ENCODE peak calls at places on chromosomes 7 and 10, in six cellular contexts. One of them, this sample, is unnamed.

GRCh38 chr10:36375107-36375506 is 733.0 kb upstream of the FZD8 start:
- DNase-seq in K562: no peak
- DNase-seq in colonic mucosa: no peak
- DNase-seq in GM23338: no peak
- DNase-seq in H9: no peak
- DNase-seq in AG04450: no peak
- DNase-seq in this sample: no peak

GRCh38 chr7:155169081-155169480 is 99.0 kb downstream of the HTR5A start:
- DNase-seq in K562: no peak
- DNase-seq in colonic mucosa: no peak
- DNase-seq in GM23338: no peak
- DNase-seq in H9: no peak
- DNase-seq in AG04450: no peak
- DNase-seq in this sample: no peak

GRCh38 chr7:149207324-149208035 is 12.1 kb downstream of the ZNF282 start:
- DNase-seq in K562: no peak
- DNase-seq in colonic mucosa: no peak
- DNase-seq in GM23338: no peak
- DNase-seq in H9: no peak
- DNase-seq in AG04450: no peak
- DNase-seq in this sample: no peak

GRCh38 chr10:125023862-125024495 is 82.1 kb downstream of the ZRANB1 start:
- DNase-seq in K562: no peak
- DNase-seq in colonic mucosa: peak
- DNase-seq in GM23338: no peak
- DNase-seq in H9: no peak
- DNase-seq in AG04450: no peak
- DNase-seq in this sample: no peak

GRCh38 chr7:100900978-100901377 is 5.3 kb upstream of the ACHE start:
- DNase-seq in K562: no peak
- DNase-seq in colonic mucosa: no peak
- DNase-seq in GM23338: no peak
- DNase-seq in H9: no peak
- DNase-seq in AG04450: no peak
- DNase-seq in this sample: no peak

GRCh38 chr10:103238506-103239252 is 7.0 kb upstream of the RPEL1 start:
- DNase-seq in K562: no peak
- DNase-seq in colonic mucosa: peak
- DNase-seq in GM23338: peak
- DNase-seq in H9: peak
- DNase-seq in AG04450: peak
- DNase-seq in this sample: no peak

GRCh38 chr7:154231732-154232131 is 179.5 kb downstream of the DPP6 start:
- DNase-seq in K562: peak
- DNase-seq in colonic mucosa: no peak
- DNase-seq in GM23338: no peak
- DNase-seq in H9: peak
- DNase-seq in AG04450: no peak
- DNase-seq in this sample: peak

GRCh38 chr10:126421745-126422144 is 33.5 kb upstream of the ADAM12 start:
- DNase-seq in K562: no peak
- DNase-seq in colonic mucosa: no peak
- DNase-seq in GM23338: no peak
- DNase-seq in H9: no peak
- DNase-seq in AG04450: peak
- DNase-seq in this sample: no peak

GRCh38 chr7:94324380-94325120 is 70.1 kb upstream of the COL1A2 start:
- DNase-seq in K562: no peak
- DNase-seq in colonic mucosa: no peak
- DNase-seq in GM23338: no peak
- DNase-seq in H9: no peak
- DNase-seq in AG04450: no peak
- DNase-seq in this sample: no peak

GRCh38 chr7:55449205-55449991 is 84.3 kb downstream of the LANCL2 start:
- DNase-seq in K562: no peak
- DNase-seq in colonic mucosa: no peak
- DNase-seq in GM23338: peak
- DNase-seq in H9: no peak
- DNase-seq in AG04450: no peak
- DNase-seq in this sample: no peak

GRCh38 chr7:120833551-120833950 is 24.4 kb downstream of the TSPAN12 start:
- DNase-seq in K562: no peak
- DNase-seq in colonic mucosa: no peak
- DNase-seq in GM23338: no peak
- DNase-seq in H9: no peak
- DNase-seq in AG04450: no peak
- DNase-seq in this sample: no peak

GRCh38 chr7:14407246-14408015 is 418.0 kb upstream of the ETV1 start:
- DNase-seq in K562: no peak
- DNase-seq in colonic mucosa: no peak
- DNase-seq in GM23338: no peak
- DNase-seq in H9: no peak
- DNase-seq in AG04450: no peak
- DNase-seq in this sample: no peak

GRCh38 chr7:115116773-115117715 is 195.2 kb downstream of the MDFIC start:
- DNase-seq in K562: no peak
- DNase-seq in colonic mucosa: no peak
- DNase-seq in GM23338: no peak
- DNase-seq in H9: no peak
- DNase-seq in AG04450: no peak
- DNase-seq in this sample: no peak

GRCh38 chr7:1355568-1356340 is 103.5 kb downstream of the MICALL2 start:
- DNase-seq in K562: no peak
- DNase-seq in colonic mucosa: peak
- DNase-seq in GM23338: no peak
- DNase-seq in H9: no peak
- DNase-seq in AG04450: no peak
- DNase-seq in this sample: no peak

GRCh38 chr10:44961931-44962750 is 2.5 kb downstream of the RASSF4 start:
- DNase-seq in K562: no peak
- DNase-seq in colonic mucosa: peak
- DNase-seq in GM23338: no peak
- DNase-seq in H9: peak
- DNase-seq in AG04450: no peak
- DNase-seq in this sample: no peak

GRCh38 chr7:26144681-26145080 is 7.3 kb upstream of the NFE2L3 start:
- DNase-seq in K562: no peak
- DNase-seq in colonic mucosa: no peak
- DNase-seq in GM23338: no peak
- DNase-seq in H9: no peak
- DNase-seq in AG04450: no peak
- DNase-seq in this sample: no peak

GRCh38 chr10:17155821-17156220 is 26.2 kb upstream of the CUBN start:
- DNase-seq in K562: no peak
- DNase-seq in colonic mucosa: no peak
- DNase-seq in GM23338: no peak
- DNase-seq in H9: no peak
- DNase-seq in AG04450: no peak
- DNase-seq in this sample: no peak

GRCh38 chr7:46933596-46933995 is 648.3 kb downstream of the TNS3 start:
- DNase-seq in K562: no peak
- DNase-seq in colonic mucosa: no peak
- DNase-seq in GM23338: no peak
- DNase-seq in H9: no peak
- DNase-seq in AG04450: no peak
- DNase-seq in this sample: no peak

GRCh38 chr7:47100815-47101435 is 481.0 kb downstream of the TNS3 start:
- DNase-seq in K562: peak
- DNase-seq in colonic mucosa: peak
- DNase-seq in GM23338: peak
- DNase-seq in H9: peak
- DNase-seq in AG04450: no peak
- DNase-seq in this sample: peak

GRCh38 chr7:93212881-93213280 is 13.4 kb downstream of the HEPACAM2 start:
- DNase-seq in K562: no peak
- DNase-seq in colonic mucosa: no peak
- DNase-seq in GM23338: no peak
- DNase-seq in H9: no peak
- DNase-seq in AG04450: no peak
- DNase-seq in this sample: no peak

GRCh38 chr10:35194906-35195305 is 68.3 kb downstream of the CREM start:
- DNase-seq in K562: peak
- DNase-seq in colonic mucosa: no peak
- DNase-seq in GM23338: no peak
- DNase-seq in H9: no peak
- DNase-seq in AG04450: peak
- DNase-seq in this sample: no peak

GRCh38 chr10:50419756-50420155 is 168.4 kb upstream of the ASAH2 start:
- DNase-seq in K562: no peak
- DNase-seq in colonic mucosa: no peak
- DNase-seq in GM23338: no peak
- DNase-seq in H9: no peak
- DNase-seq in AG04450: no peak
- DNase-seq in this sample: no peak

GRCh38 chr10:12656518-12657142 is 307.3 kb downstream of the CAMK1D start:
- DNase-seq in K562: peak
- DNase-seq in colonic mucosa: no peak
- DNase-seq in GM23338: peak
- DNase-seq in H9: no peak
- DNase-seq in AG04450: peak
- DNase-seq in this sample: no peak

GRCh38 chr7:70408477-70408876 is 723.5 kb upstream of the GALNT17 start:
- DNase-seq in K562: no peak
- DNase-seq in colonic mucosa: no peak
- DNase-seq in GM23338: no peak
- DNase-seq in H9: no peak
- DNase-seq in AG04450: no peak
- DNase-seq in this sample: no peak

DNA sequence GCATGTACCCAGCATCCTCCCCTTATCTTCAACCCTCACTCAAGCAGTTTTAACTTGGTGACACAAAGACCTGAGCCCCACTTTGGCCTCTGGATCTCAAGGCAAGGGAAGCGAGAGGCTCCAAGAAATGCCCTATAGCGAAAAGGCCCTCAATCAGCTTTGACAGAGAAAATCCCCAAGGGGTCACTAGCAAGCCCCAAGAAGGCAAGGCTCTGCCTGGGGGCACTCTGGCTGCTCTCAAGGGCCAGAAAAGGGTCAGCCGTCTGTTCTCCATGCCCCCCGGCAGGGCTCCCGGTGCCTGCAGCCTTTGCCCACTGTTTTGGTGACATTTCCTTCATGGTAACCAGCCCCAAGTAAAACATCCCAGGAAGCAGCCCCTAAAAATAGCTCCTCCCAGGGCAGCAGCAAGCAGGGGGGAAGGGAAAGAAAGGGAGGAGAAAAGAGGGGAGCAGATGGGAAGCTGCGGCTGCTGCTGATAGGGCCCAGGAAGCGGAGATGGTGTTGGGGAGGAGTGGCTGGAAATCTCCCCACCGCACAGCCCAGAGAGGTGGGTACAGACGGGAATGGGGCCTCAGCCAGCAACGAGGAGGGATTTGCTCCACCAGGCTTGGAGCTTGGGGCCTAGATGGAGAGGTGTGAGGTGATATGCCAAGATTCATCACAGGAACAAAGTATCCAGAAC is 7.1 kb downstream of the CAMK2G start:
- DNase-seq in K562: no peak
- DNase-seq in colonic mucosa: no peak
- DNase-seq in GM23338: peak
- DNase-seq in H9: no peak
- DNase-seq in AG04450: no peak
- DNase-seq in this sample: peak
- TF ChIP-seq CTCF in K562: no peak
- TF ChIP-seq CTCF in colonic mucosa: no peak
- TF ChIP-seq CTCF in GM23338: peak
- TF ChIP-seq CTCF in H9: peak
- TF ChIP-seq CTCF in AG04450: no peak
- TF ChIP-seq CTCF in this sample: no peak

DNA sequence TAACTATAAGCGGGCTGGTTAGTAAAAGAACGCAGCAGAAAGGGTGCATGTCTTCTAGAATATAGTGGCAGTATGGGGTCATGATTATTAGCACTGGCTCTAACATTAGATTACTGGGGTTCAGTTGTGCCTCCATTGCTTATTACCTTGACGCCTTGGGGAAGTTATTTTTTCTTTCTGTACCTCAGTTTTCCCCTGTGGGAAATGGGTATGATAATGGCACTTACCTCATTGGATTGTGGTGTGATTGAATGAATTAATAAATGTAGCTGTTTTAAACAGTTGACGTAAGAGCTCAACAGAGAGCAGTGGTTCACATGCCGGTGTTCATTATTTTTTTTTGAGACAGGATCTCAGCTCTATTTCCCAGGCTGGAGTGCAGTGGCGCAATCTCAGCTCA is 116.5 kb downstream of the LRRC4 start:
- DNase-seq in K562: no peak
- DNase-seq in colonic mucosa: no peak
- DNase-seq in GM23338: no peak
- DNase-seq in H9: no peak
- DNase-seq in AG04450: no peak
- DNase-seq in this sample: no peak
- TF ChIP-seq CTCF in K562: no peak
- TF ChIP-seq CTCF in colonic mucosa: no peak
- TF ChIP-seq CTCF in GM23338: no peak
- TF ChIP-seq CTCF in H9: no peak
- TF ChIP-seq CTCF in AG04450: no peak
- TF ChIP-seq CTCF in this sample: no peak

DNA sequence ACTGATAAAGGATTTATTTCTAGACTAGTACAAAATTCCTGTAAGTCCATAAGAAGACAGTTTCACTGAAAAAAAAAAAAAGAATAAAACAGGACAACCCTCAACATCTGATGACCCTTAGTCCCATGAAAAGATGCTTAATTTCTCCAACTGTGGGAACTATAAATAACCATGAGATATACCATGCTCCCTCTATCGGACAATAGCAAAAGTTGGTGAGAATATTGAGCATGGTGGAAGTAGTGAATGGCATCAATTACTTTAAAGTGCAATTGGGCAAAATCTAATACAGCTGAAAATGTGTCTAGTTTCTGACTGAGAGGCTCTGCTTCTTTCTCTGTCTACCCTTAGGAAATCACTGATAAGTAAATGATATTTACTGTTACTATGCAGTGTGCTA is 348.8 kb downstream of the SUGCT start:
- DNase-seq in K562: no peak
- DNase-seq in colonic mucosa: no peak
- DNase-seq in GM23338: no peak
- DNase-seq in H9: no peak
- DNase-seq in AG04450: no peak
- DNase-seq in this sample: no peak
- TF ChIP-seq CTCF in K562: no peak
- TF ChIP-seq CTCF in colonic mucosa: no peak
- TF ChIP-seq CTCF in GM23338: no peak
- TF ChIP-seq CTCF in H9: no peak
- TF ChIP-seq CTCF in AG04450: peak
- TF ChIP-seq CTCF in this sample: no peak

DNA sequence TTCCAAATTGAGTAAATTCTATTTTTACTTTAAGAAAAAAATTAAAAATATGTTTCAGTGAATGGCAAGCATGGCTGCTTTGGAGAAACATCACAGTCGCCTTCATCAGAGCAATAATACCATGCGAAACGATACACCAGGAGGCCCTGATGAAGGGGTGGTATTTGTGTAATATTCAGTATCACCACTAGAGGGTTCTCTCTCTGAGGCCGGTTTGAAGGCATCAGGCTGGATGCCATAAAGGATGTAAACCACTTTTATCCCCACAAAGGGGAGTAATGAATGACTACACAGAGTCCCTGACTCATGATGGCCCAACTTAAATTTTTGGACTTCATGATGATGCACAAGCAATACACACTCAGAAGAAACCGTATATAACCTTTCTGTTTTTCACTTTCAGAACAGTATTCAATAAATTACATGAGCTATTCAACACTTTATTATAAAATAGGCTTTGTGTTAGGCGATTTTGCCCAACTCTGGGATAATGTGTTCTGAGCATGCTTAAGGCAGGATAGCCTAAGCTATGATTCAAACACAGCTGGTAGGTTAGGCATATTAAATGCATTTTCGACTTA is 95.5 kb downstream of the PPP1R17 start:
- DNase-seq in K562: peak
- DNase-seq in colonic mucosa: no peak
- DNase-seq in GM23338: peak
- DNase-seq in H9: peak
- DNase-seq in AG04450: no peak
- DNase-seq in this sample: peak
- TF ChIP-seq CTCF in K562: peak
- TF ChIP-seq CTCF in colonic mucosa: peak
- TF ChIP-seq CTCF in GM23338: peak
- TF ChIP-seq CTCF in H9: peak
- TF ChIP-seq CTCF in AG04450: peak
- TF ChIP-seq CTCF in this sample: peak

This sample was measured in nephron progenitor cell.